ENCODE peak calls at places on chromosomes 2 and 18, in nine cellular contexts. N, L, M, D, X, Q, U, W and A are unnamed samples.
A peak's percentile ranks its signal among the peaks of the same experiment; 100 is the strongest.

GRCh38 chr2:228446732-228447131 is 265.2 kb upstream of the SPHKAP start:
- DNase-seq in N (no peak), U (peak; percentile 37), W (no peak), Q (no peak), M (no peak), D (peak; percentile 5), X (no peak), L (peak; percentile 8), A (peak; percentile 1)

GRCh38 chr2:69100220-69100723 is 87.3 kb downstream of the ANTXR1 start:
- DNase-seq in M (no peak), U (no peak), D (no peak), X (no peak), W (no peak), L (peak; percentile 60), N (no peak), Q (peak; percentile 77), A (no peak)

GRCh38 chr2:222572761-222573174 is 83.1 kb downstream of the FARSB start:
- DNase-seq in Q (peak; percentile 24), L (peak; percentile 65), X (no peak), M (no peak), N (no peak), U (no peak), W (peak; percentile 25), D (peak; percentile 39), A (peak; percentile 66)

GRCh38 chr2:64080179-64080578 is 61.0 kb upstream of the VPS54 start:
- DNase-seq in Q (no peak), N (no peak), D (no peak), W (no peak), L (no peak), M (no peak), X (no peak), U (no peak), A (no peak)

GRCh38 chr18:74242451-74243096 is 49.2 kb downstream of the CYB5A start:
- DNase-seq in N (no peak), W (no peak), L (peak; percentile 20), M (no peak), Q (no peak), D (no peak), U (no peak), X (no peak), A (no peak)

GRCh38 chr2:3633089-3633981 is 24.7 kb upstream of the ALLC start:
- DNase-seq in N (no peak), D (peak; percentile 14), M (no peak), U (no peak), X (peak; percentile 56), Q (no peak), W (peak; percentile 12), L (peak; percentile 22), A (peak; percentile 20)

GRCh38 chr18:61703508-61703907 is 189.3 kb downstream of the RNF152 start:
- DNase-seq in W (no peak), X (no peak), D (no peak), N (no peak), Q (peak; percentile 79), L (peak; percentile 87), M (no peak), U (no peak), A (peak; percentile 80)

GRCh38 chr2:216742411-216742810 is 47.1 kb upstream of the IGFBP5 start:
- DNase-seq in M (no peak), W (no peak), N (no peak), L (no peak), X (no peak), U (no peak), D (no peak), Q (no peak), A (no peak)

GRCh38 chr18:42413870-42414269 is 458.8 kb downstream of the PIK3C3 start:
- DNase-seq in W (no peak), U (no peak), M (no peak), Q (no peak), L (peak; percentile 51), X (no peak), N (no peak), D (no peak), A (peak; percentile 77)

GRCh38 chr18:58541137-58541788 is 87.6 kb downstream of the ALPK2 start:
- DNase-seq in W (peak; percentile 64), L (no peak), X (no peak), U (no peak), D (peak; percentile 43), Q (no peak), N (no peak), M (no peak), A (no peak)